ENCODE peak calls at places on chromosomes 6 and 20, in seven cellular contexts. One of them, this sample, is unnamed.

GRCh38 chr6:166739655-166740318 is 112.7 kb upstream of the RPS6KA2 start:
- DNase-seq in neural progenitor cell: no peak
- DNase-seq in heart left ventricle: no peak
- DNase-seq in thyroid gland: no peak
- DNase-seq in cardiac fibroblast: no peak
- DNase-seq in fibroblast of the aortic adventitia: no peak
- DNase-seq in tibial nerve: no peak
- DNase-seq in this sample: no peak

GRCh38 chr6:43890197-43891062 is 120.4 kb downstream of the VEGFA start:
- DNase-seq in neural progenitor cell: no peak
- DNase-seq in heart left ventricle: no peak
- DNase-seq in thyroid gland: no peak
- DNase-seq in cardiac fibroblast: no peak
- DNase-seq in fibroblast of the aortic adventitia: no peak
- DNase-seq in tibial nerve: no peak
- DNase-seq in this sample: no peak

GRCh38 chr6:30557683-30557981 is 537 bp downstream of the PRR3 start:
- DNase-seq in neural progenitor cell: no peak
- DNase-seq in heart left ventricle: no peak
- DNase-seq in thyroid gland: no peak
- DNase-seq in cardiac fibroblast: no peak
- DNase-seq in fibroblast of the aortic adventitia: no peak
- DNase-seq in tibial nerve: no peak
- DNase-seq in this sample: no peak

GRCh38 chr20:4190792-4191519 is 175.6 kb upstream of the RNF24 start:
- DNase-seq in neural progenitor cell: no peak
- DNase-seq in heart left ventricle: no peak
- DNase-seq in thyroid gland: no peak
- DNase-seq in cardiac fibroblast: no peak
- DNase-seq in fibroblast of the aortic adventitia: no peak
- DNase-seq in tibial nerve: no peak
- DNase-seq in this sample: no peak

GRCh38 chr6:65461121-65461520 is 245.9 kb downstream of the EYS start:
- DNase-seq in neural progenitor cell: no peak
- DNase-seq in heart left ventricle: no peak
- DNase-seq in thyroid gland: no peak
- DNase-seq in cardiac fibroblast: no peak
- DNase-seq in fibroblast of the aortic adventitia: no peak
- DNase-seq in tibial nerve: no peak
- DNase-seq in this sample: no peak

GRCh38 chr20:3398681-3399252 is 8.7 kb downstream of the DNAAF9 start:
- DNase-seq in neural progenitor cell: no peak
- DNase-seq in heart left ventricle: no peak
- DNase-seq in thyroid gland: no peak
- DNase-seq in cardiac fibroblast: peak; percentile 65
- DNase-seq in fibroblast of the aortic adventitia: peak; percentile 17
- DNase-seq in tibial nerve: no peak
- DNase-seq in this sample: no peak

GRCh38 chr6:150491131-150491795 is 108.4 kb upstream of the PLEKHG1 start:
- DNase-seq in neural progenitor cell: no peak
- DNase-seq in heart left ventricle: no peak
- DNase-seq in thyroid gland: no peak
- DNase-seq in cardiac fibroblast: peak; percentile 60
- DNase-seq in fibroblast of the aortic adventitia: peak; percentile 58
- DNase-seq in tibial nerve: no peak
- DNase-seq in this sample: peak; percentile 75

GRCh38 chr20:53735536-53736050 is 142.0 kb upstream of the ZNF217 start:
- DNase-seq in neural progenitor cell: no peak
- DNase-seq in heart left ventricle: no peak
- DNase-seq in thyroid gland: no peak
- DNase-seq in cardiac fibroblast: peak; percentile 97
- DNase-seq in fibroblast of the aortic adventitia: peak; percentile 85
- DNase-seq in tibial nerve: no peak
- DNase-seq in this sample: peak; percentile 94

GRCh38 chr20:23085415-23086055 is 589 bp downstream of the CD93 start:
- DNase-seq in neural progenitor cell: no peak
- DNase-seq in heart left ventricle: no peak
- DNase-seq in thyroid gland: no peak
- DNase-seq in cardiac fibroblast: no peak
- DNase-seq in fibroblast of the aortic adventitia: no peak
- DNase-seq in tibial nerve: no peak
- DNase-seq in this sample: no peak

GRCh38 chr6:149314325-149314724 is 3.2 kb upstream of the TAB2 start:
- DNase-seq in neural progenitor cell: no peak
- DNase-seq in heart left ventricle: no peak
- DNase-seq in thyroid gland: no peak
- DNase-seq in cardiac fibroblast: no peak
- DNase-seq in fibroblast of the aortic adventitia: no peak
- DNase-seq in tibial nerve: no peak
- DNase-seq in this sample: no peak

GRCh38 chr6:161415302-161415855 is 141.5 kb upstream of the AGPAT4 start:
- DNase-seq in neural progenitor cell: no peak
- DNase-seq in heart left ventricle: no peak
- DNase-seq in thyroid gland: no peak
- DNase-seq in cardiac fibroblast: no peak
- DNase-seq in fibroblast of the aortic adventitia: no peak
- DNase-seq in tibial nerve: no peak
- DNase-seq in this sample: no peak

GRCh38 chr6:108797951-108798671 is 50.1 kb upstream of the ARMC2 start:
- DNase-seq in neural progenitor cell: no peak
- DNase-seq in heart left ventricle: no peak
- DNase-seq in thyroid gland: no peak
- DNase-seq in cardiac fibroblast: no peak
- DNase-seq in fibroblast of the aortic adventitia: no peak
- DNase-seq in tibial nerve: no peak
- DNase-seq in this sample: no peak

GRCh38 chr6:161300823-161301222 is 27.0 kb upstream of the AGPAT4 start:
- DNase-seq in neural progenitor cell: no peak
- DNase-seq in heart left ventricle: no peak
- DNase-seq in thyroid gland: no peak
- DNase-seq in cardiac fibroblast: peak; percentile 20
- DNase-seq in fibroblast of the aortic adventitia: peak; percentile 41
- DNase-seq in tibial nerve: no peak
- DNase-seq in this sample: no peak

GRCh38 chr20:31712564-31713311 is 9.9 kb downstream of the BCL2L1 start:
- DNase-seq in neural progenitor cell: peak; percentile 94
- DNase-seq in heart left ventricle: peak; percentile 87
- DNase-seq in thyroid gland: peak; percentile 96
- DNase-seq in cardiac fibroblast: peak; percentile 97
- DNase-seq in fibroblast of the aortic adventitia: peak; percentile 90
- DNase-seq in tibial nerve: peak; percentile 85
- DNase-seq in this sample: peak; percentile 87

GRCh38 chr6:39088331-39088730 is 26.7 kb downstream of the SAYSD1 start:
- DNase-seq in neural progenitor cell: peak; percentile 93
- DNase-seq in heart left ventricle: peak; percentile 43
- DNase-seq in thyroid gland: peak; percentile 32
- DNase-seq in cardiac fibroblast: peak; percentile 55
- DNase-seq in fibroblast of the aortic adventitia: peak; percentile 88
- DNase-seq in tibial nerve: no peak
- DNase-seq in this sample: peak; percentile 42

GRCh38 chr20:40984496-40984895 is 44.1 kb upstream of the TOP1 start:
- DNase-seq in neural progenitor cell: no peak
- DNase-seq in heart left ventricle: no peak
- DNase-seq in thyroid gland: no peak
- DNase-seq in cardiac fibroblast: no peak
- DNase-seq in fibroblast of the aortic adventitia: no peak
- DNase-seq in tibial nerve: no peak
- DNase-seq in this sample: no peak

GRCh38 chr6:3876131-3876530 is 27.0 kb downstream of the FAM50B start:
- DNase-seq in neural progenitor cell: no peak
- DNase-seq in heart left ventricle: no peak
- DNase-seq in thyroid gland: no peak
- DNase-seq in cardiac fibroblast: peak; percentile 55
- DNase-seq in fibroblast of the aortic adventitia: peak; percentile 50
- DNase-seq in tibial nerve: peak; percentile 31
- DNase-seq in this sample: no peak

GRCh38 chr6:100283288-100283687 is 181.4 kb downstream of the SIM1 start:
- DNase-seq in neural progenitor cell: peak; percentile 9
- DNase-seq in heart left ventricle: no peak
- DNase-seq in thyroid gland: no peak
- DNase-seq in cardiac fibroblast: peak; percentile 82
- DNase-seq in fibroblast of the aortic adventitia: peak; percentile 69
- DNase-seq in tibial nerve: no peak
- DNase-seq in this sample: peak; percentile 65

GRCh38 chr6:100289285-100289684 is 175.4 kb downstream of the SIM1 start:
- DNase-seq in neural progenitor cell: no peak
- DNase-seq in heart left ventricle: no peak
- DNase-seq in thyroid gland: no peak
- DNase-seq in cardiac fibroblast: no peak
- DNase-seq in fibroblast of the aortic adventitia: no peak
- DNase-seq in tibial nerve: no peak
- DNase-seq in this sample: no peak

DNA sequence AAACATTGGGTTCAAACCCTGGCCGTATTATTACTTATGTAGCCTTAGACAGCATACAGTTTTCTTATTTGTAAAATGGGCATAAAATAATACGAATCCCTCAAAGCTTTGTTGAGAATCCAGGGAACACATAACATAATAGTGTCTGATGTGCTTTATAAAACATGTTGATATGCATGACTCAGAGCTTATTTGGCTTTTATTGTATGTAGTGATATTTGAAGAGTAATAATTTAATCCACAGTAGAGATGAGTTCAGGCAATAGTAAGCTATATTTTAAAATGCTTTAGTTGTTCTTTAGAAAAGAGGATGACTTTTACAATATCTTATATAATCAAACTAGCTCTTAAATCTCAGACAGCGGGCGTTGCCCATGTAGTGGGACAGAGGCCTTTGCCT is 176.4 kb downstream of the SIM1 start:
- DNase-seq in neural progenitor cell: no peak
- DNase-seq in heart left ventricle: no peak
- DNase-seq in thyroid gland: no peak
- DNase-seq in cardiac fibroblast: no peak
- DNase-seq in fibroblast of the aortic adventitia: no peak
- DNase-seq in tibial nerve: no peak
- DNase-seq in this sample: no peak
- TF ChIP-seq CTCF in neural progenitor cell: no peak
- TF ChIP-seq CTCF in heart left ventricle: no peak
- TF ChIP-seq CTCF in thyroid gland: no peak
- TF ChIP-seq CTCF in cardiac fibroblast: no peak
- TF ChIP-seq CTCF in fibroblast of the aortic adventitia: no peak
- TF ChIP-seq CTCF in tibial nerve: no peak
- TF ChIP-seq CTCF in this sample: no peak

GRCh38 chr6:139334791-139335446 is 39.5 kb downstream of the CITED2 start:
- DNase-seq in neural progenitor cell: no peak
- DNase-seq in heart left ventricle: no peak
- DNase-seq in thyroid gland: no peak
- DNase-seq in cardiac fibroblast: peak; percentile 98
- DNase-seq in fibroblast of the aortic adventitia: peak; percentile 98
- DNase-seq in tibial nerve: no peak
- DNase-seq in this sample: peak; percentile 92

GRCh38 chr6:139336488-139336887 is 38.0 kb downstream of the CITED2 start:
- DNase-seq in neural progenitor cell: no peak
- DNase-seq in heart left ventricle: peak; percentile 45
- DNase-seq in thyroid gland: peak; percentile 80
- DNase-seq in cardiac fibroblast: peak; percentile 75
- DNase-seq in fibroblast of the aortic adventitia: peak; percentile 82
- DNase-seq in tibial nerve: no peak
- DNase-seq in this sample: peak; percentile 47

GRCh38 chr6:139336994-139337393 is 37.5 kb downstream of the CITED2 start:
- DNase-seq in neural progenitor cell: no peak
- DNase-seq in heart left ventricle: no peak
- DNase-seq in thyroid gland: no peak
- DNase-seq in cardiac fibroblast: no peak
- DNase-seq in fibroblast of the aortic adventitia: no peak
- DNase-seq in tibial nerve: no peak
- DNase-seq in this sample: no peak

GRCh38 chr6:139337830-139338229 is 36.6 kb downstream of the CITED2 start:
- DNase-seq in neural progenitor cell: no peak
- DNase-seq in heart left ventricle: no peak
- DNase-seq in thyroid gland: no peak
- DNase-seq in cardiac fibroblast: no peak
- DNase-seq in fibroblast of the aortic adventitia: no peak
- DNase-seq in tibial nerve: no peak
- DNase-seq in this sample: no peak

GRCh38 chr6:139335447-139336210 is 38.8 kb downstream of the CITED2 start:
- DNase-seq in neural progenitor cell: no peak
- DNase-seq in heart left ventricle: no peak
- DNase-seq in thyroid gland: no peak
- DNase-seq in cardiac fibroblast: no peak
- DNase-seq in fibroblast of the aortic adventitia: peak; percentile 23
- DNase-seq in tibial nerve: no peak
- DNase-seq in this sample: no peak
- H3K4me3 ChIP-seq in neural progenitor cell: no peak overlapping the region
- H3K4me3 ChIP-seq in heart left ventricle: no peak overlapping the region
- H3K4me3 ChIP-seq in thyroid gland: no peak overlapping the region
- H3K4me3 ChIP-seq in cardiac fibroblast: no peak overlapping the region
- H3K4me3 ChIP-seq in fibroblast of the aortic adventitia: no peak overlapping the region
- H3K4me3 ChIP-seq in tibial nerve: no peak overlapping the region
- H3K4me3 ChIP-seq in this sample: no peak overlapping the region

GRCh38 chr6:134063966-134064445 is 11.6 kb upstream of the SLC2A12 start:
- DNase-seq in neural progenitor cell: peak; percentile 77
- DNase-seq in heart left ventricle: peak; percentile 44
- DNase-seq in thyroid gland: peak; percentile 49
- DNase-seq in cardiac fibroblast: peak; percentile 83
- DNase-seq in fibroblast of the aortic adventitia: peak; percentile 90
- DNase-seq in tibial nerve: peak; percentile 24
- DNase-seq in this sample: peak; percentile 89
- TF ChIP-seq CTCF in neural progenitor cell: peak; percentile 86
- TF ChIP-seq CTCF in heart left ventricle: peak; percentile 91
- TF ChIP-seq CTCF in thyroid gland: peak; percentile 63
- TF ChIP-seq CTCF in cardiac fibroblast: peak; percentile 94
- TF ChIP-seq CTCF in fibroblast of the aortic adventitia: peak; percentile 97
- TF ChIP-seq CTCF in tibial nerve: peak; percentile 76
- TF ChIP-seq CTCF in this sample: peak; percentile 95

GRCh38 chr6:45987866-45988265 is 27.8 kb downstream of the CLIC5 start:
- DNase-seq in neural progenitor cell: no peak
- DNase-seq in heart left ventricle: no peak
- DNase-seq in thyroid gland: no peak
- DNase-seq in cardiac fibroblast: no peak
- DNase-seq in fibroblast of the aortic adventitia: no peak
- DNase-seq in tibial nerve: no peak
- DNase-seq in this sample: no peak

GRCh38 chr6:45990162-45990561 is 25.5 kb downstream of the CLIC5 start:
- DNase-seq in neural progenitor cell: no peak
- DNase-seq in heart left ventricle: no peak
- DNase-seq in thyroid gland: no peak
- DNase-seq in cardiac fibroblast: no peak
- DNase-seq in fibroblast of the aortic adventitia: no peak
- DNase-seq in tibial nerve: no peak
- DNase-seq in this sample: no peak

GRCh38 chr6:45988635-45989034 is 27.0 kb downstream of the CLIC5 start:
- DNase-seq in neural progenitor cell: peak; percentile 30
- DNase-seq in heart left ventricle: peak; percentile 79
- DNase-seq in thyroid gland: peak; percentile 24
- DNase-seq in cardiac fibroblast: no peak
- DNase-seq in fibroblast of the aortic adventitia: no peak
- DNase-seq in tibial nerve: no peak
- DNase-seq in this sample: no peak

GRCh38 chr6:45986746-45987274 is 28.9 kb downstream of the CLIC5 start:
- DNase-seq in neural progenitor cell: no peak
- DNase-seq in heart left ventricle: peak; percentile 59
- DNase-seq in thyroid gland: no peak
- DNase-seq in cardiac fibroblast: no peak
- DNase-seq in fibroblast of the aortic adventitia: no peak
- DNase-seq in tibial nerve: no peak
- DNase-seq in this sample: no peak

DNA sequence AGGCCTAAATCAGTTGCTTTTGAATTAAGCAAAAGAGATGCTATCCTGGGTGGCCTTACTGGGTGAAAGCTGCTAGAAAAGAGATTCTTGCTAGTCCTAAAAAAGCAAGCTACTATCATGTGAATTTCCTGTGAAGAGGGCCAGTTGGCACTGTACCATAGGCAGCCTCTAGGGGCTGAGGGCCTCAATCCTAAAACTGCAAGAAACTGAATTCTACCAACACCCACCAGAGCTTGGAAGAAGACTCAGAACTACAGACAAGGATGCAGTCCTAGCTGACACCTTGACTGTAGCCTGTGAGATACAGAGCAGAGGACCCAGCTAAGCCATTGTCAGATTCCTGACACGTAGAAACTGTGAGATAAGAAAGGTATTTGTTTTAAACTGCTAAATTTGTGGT is 24.5 kb downstream of the CLIC5 start:
- DNase-seq in neural progenitor cell: peak; percentile 9
- DNase-seq in heart left ventricle: no peak
- DNase-seq in thyroid gland: no peak
- DNase-seq in cardiac fibroblast: no peak
- DNase-seq in fibroblast of the aortic adventitia: no peak
- DNase-seq in tibial nerve: no peak
- DNase-seq in this sample: no peak
- H3K4me3 ChIP-seq in neural progenitor cell: no peak overlapping the region
- H3K4me3 ChIP-seq in heart left ventricle: no peak overlapping the region
- H3K4me3 ChIP-seq in thyroid gland: no peak overlapping the region
- H3K4me3 ChIP-seq in cardiac fibroblast: no peak overlapping the region
- H3K4me3 ChIP-seq in fibroblast of the aortic adventitia: no peak overlapping the region
- H3K4me3 ChIP-seq in tibial nerve: no peak overlapping the region
- H3K4me3 ChIP-seq in this sample: no peak overlapping the region

This sample was measured in astrocyte of the spinal cord.